ENCODE peak calls at places on chromosomes 5 and 9, in four cellular contexts. Q, T, E and A are unnamed samples.

GRCh38 chr9:121772600-121773285 is 121.3 kb downstream of the DAB2IP start:
- DNase-seq in T (peak), E (peak), Q (no peak), A (no peak)

GRCh38 chr5:135490245-135491037 is 38.3 kb upstream of the TIFAB start:
- DNase-seq in T (no peak), E (no peak), Q (no peak), A (no peak)

GRCh38 chr9:22148876-22149637 is 140.0 kb upstream of the CDKN2B start:
- DNase-seq in Q (no peak), T (no peak), E (no peak), A (no peak)

GRCh38 chr9:85723220-85723619 is 18.5 kb downstream of the AGTPBP1 start:
- DNase-seq in T (no peak), Q (no peak), E (no peak), A (no peak)

GRCh38 chr9:101326501-101326900 is 58.3 kb downstream of the BAAT start:
- DNase-seq in Q (no peak), E (no peak), T (no peak), A (no peak)

GRCh38 chr9:107789001-107789710 is 299.6 kb upstream of the KLF4 start:
- DNase-seq in T (no peak), E (no peak), Q (no peak), A (no peak)

GRCh38 chr5:138655530-138656245 is 80.5 kb upstream of the HSPA9 start:
- DNase-seq in Q (no peak), E (peak), T (peak), A (no peak)

GRCh38 chr5:128276537-128277216 is 193.1 kb downstream of the SLC12A2 start:
- DNase-seq in T (no peak), Q (peak), E (no peak), A (no peak)